ENCODE peak calls at places on chromosome 7, in eight cellular contexts. A, D, Z, R, V, O, G and P are unnamed samples.

GRCh38 chr7:24877790-24878311 is 102.1 kb downstream of the OSBPL3 start:
- DNase-seq in A (no peak), D (no peak), Z (no peak), R (no peak), V (peak), O (no peak), G (no peak), P (peak)

GRCh38 chr7:37916673-37917660 is at the start of gene SFRP4:
- DNase-seq in A (peak), D (no peak), Z (no peak), R (peak), V (peak), O (peak), G (peak), P (peak)

GRCh38 chr7:134174797-134175261 is 47.7 kb downstream of the LRGUK start:
- DNase-seq in A (peak), D (no peak), Z (no peak), R (no peak), V (peak), O (peak), G (peak), P (peak)

GRCh38 chr7:45000096-45001032 is at the start of gene CCM2:
- DNase-seq in A (peak), D (peak), Z (no peak), R (peak), V (peak), O (peak), G (peak), P (peak)

GRCh38 chr7:113907617-113908016 is 11.2 kb downstream of the PPP1R3A start:
- DNase-seq in A (no peak), D (no peak), Z (no peak), R (no peak), V (no peak), O (no peak), G (no peak), P (no peak)

GRCh38 chr7:28551311-28551710 is 139.0 kb downstream of the CREB5 start:
- DNase-seq in A (no peak), D (no peak), Z (no peak), R (no peak), V (no peak), O (no peak), G (no peak), P (peak)

GRCh38 chr7:47591089-47591654 is 9.3 kb upstream of the TNS3 start:
- DNase-seq in A (no peak), D (no peak), Z (no peak), R (no peak), V (no peak), O (no peak), G (no peak), P (no peak)

GRCh38 chr7:23443974-23444373 is 26.3 kb downstream of the IGF2BP3 start:
- DNase-seq in A (no peak), D (no peak), Z (no peak), R (no peak), V (no peak), O (no peak), G (no peak), P (no peak)

GRCh38 chr7:50826371-50827172 is 43.9 kb upstream of the GRB10 start:
- DNase-seq in A (peak), D (no peak), Z (no peak), R (no peak), V (peak), O (peak), G (peak), P (peak)

GRCh38 chr7:140232959-140233649 is 56.3 kb upstream of the KDM7A start:
- DNase-seq in A (no peak), D (no peak), Z (no peak), R (peak), V (no peak), O (no peak), G (no peak), P (no peak)

GRCh38 chr7:146115665-146116451 is 743 bp upstream of the CNTNAP2 start:
- DNase-seq in A (peak), D (peak), Z (no peak), R (peak), V (peak), O (peak), G (no peak), P (peak)

GRCh38 chr7:99210265-99210970 is 2.5 kb upstream of the KPNA7 start:
- DNase-seq in A (peak), D (no peak), Z (no peak), R (no peak), V (peak), O (peak), G (peak), P (peak)

GRCh38 chr7:132205515-132205914 is 370.8 kb downstream of the PLXNA4 start:
- DNase-seq in A (no peak), D (no peak), Z (no peak), R (no peak), V (no peak), O (no peak), G (peak), P (no peak)

GRCh38 chr7:116265881-116266280 is 55.5 kb downstream of the TES start:
- DNase-seq in A (no peak), D (no peak), Z (no peak), R (no peak), V (no peak), O (no peak), G (no peak), P (peak)

GRCh38 chr7:48089415-48089975 is 430 bp downstream of the UPP1 start:
- DNase-seq in A (peak), D (peak), Z (peak), R (peak), V (no peak), O (no peak), G (peak), P (no peak)

GRCh38 chr7:12485845-12486244 is 82.2 kb upstream of the VWDE start:
- DNase-seq in A (no peak), D (no peak), Z (no peak), R (no peak), V (no peak), O (no peak), G (no peak), P (no peak)

GRCh38 chr7:50349963-50350944 is 45.7 kb downstream of the IKZF1 start:
- DNase-seq in A (no peak), D (peak), Z (no peak), R (no peak), V (no peak), O (no peak), G (no peak), P (no peak)

GRCh38 chr7:28205505-28205904 is 24.9 kb upstream of the JAZF1 start:
- DNase-seq in A (no peak), D (no peak), Z (no peak), R (no peak), V (no peak), O (no peak), G (no peak), P (no peak)

GRCh38 chr7:157493017-157493416 is 156.2 kb downstream of the DNAJB6 start:
- DNase-seq in A (no peak), D (no peak), Z (no peak), R (no peak), V (no peak), O (no peak), G (no peak), P (no peak)

GRCh38 chr7:1170741-1171501 is 10.9 kb upstream of the ZFAND2A start:
- DNase-seq in A (no peak), D (no peak), Z (no peak), R (no peak), V (no peak), O (no peak), G (no peak), P (no peak)

GRCh38 chr7:135673360-135673706 is 11.0 kb downstream of the STMP1 start:
- DNase-seq in A (no peak), D (no peak), Z (no peak), R (no peak), V (peak), O (peak), G (no peak), P (peak)

GRCh38 chr7:45389073-45389872 is 184.9 kb upstream of the ADCY1 start:
- DNase-seq in A (no peak), D (no peak), Z (no peak), R (no peak), V (peak), O (no peak), G (no peak), P (no peak)

GRCh38 chr7:1055084-1055450 is 10.7 kb downstream of the GPR146 start:
- DNase-seq in A (peak), D (peak), Z (no peak), R (peak), V (peak), O (peak), G (no peak), P (peak)

GRCh38 chr7:93178213-93178612 is 30.0 kb upstream of the SAMD9L start:
- DNase-seq in A (no peak), D (peak), Z (no peak), R (no peak), V (peak), O (peak), G (no peak), P (peak)

GRCh38 chr7:116499168-116500070 is at the start of gene CAV2:
- DNase-seq in A (peak), D (no peak), Z (peak), R (peak), V (peak), O (peak), G (peak), P (peak)

GRCh38 chr7:155585956-155586355 is 39.6 kb upstream of the CNPY1 start:
- DNase-seq in A (no peak), D (no peak), Z (no peak), R (no peak), V (no peak), O (no peak), G (no peak), P (no peak)

GRCh38 chr7:24301703-24302102 is 17.7 kb downstream of the NPY start:
- DNase-seq in A (no peak), D (no peak), Z (no peak), R (no peak), V (no peak), O (no peak), G (no peak), P (no peak)

GRCh38 chr7:2104107-2104710 is 128.5 kb downstream of the MAD1L1 start:
- DNase-seq in A (peak), D (peak), Z (peak), R (peak), V (peak), O (peak), G (no peak), P (peak)

GRCh38 chr7:117272360-117272759 is 50.5 kb downstream of the WNT2 start:
- DNase-seq in A (no peak), D (no peak), Z (no peak), R (no peak), V (no peak), O (no peak), G (no peak), P (no peak)

GRCh38 chr7:30618961-30619360 is 24.3 kb downstream of the GARS1 start:
- DNase-seq in A (no peak), D (no peak), Z (no peak), R (no peak), V (no peak), O (no peak), G (no peak), P (no peak)

GRCh38 chr7:155951554-155952158 is 139.4 kb upstream of the SHH start:
- DNase-seq in A (peak), D (no peak), Z (no peak), R (no peak), V (peak), O (peak), G (peak), P (peak)

GRCh38 chr7:87370660-87371180 is 25.3 kb downstream of the CROT start:
- DNase-seq in A (no peak), D (no peak), Z (no peak), R (no peak), V (peak), O (peak), G (no peak), P (peak)

GRCh38 chr7:149620961-149621360 is 123.4 kb upstream of the ZNF746 start:
- DNase-seq in A (no peak), D (no peak), Z (no peak), R (no peak), V (no peak), O (no peak), G (no peak), P (no peak)

GRCh38 chr7:128879939-128880746 is 17.5 kb downstream of the ATP6V1F start:
- DNase-seq in A (peak), D (no peak), Z (no peak), R (peak), V (peak), O (peak), G (no peak), P (peak)

DNA sequence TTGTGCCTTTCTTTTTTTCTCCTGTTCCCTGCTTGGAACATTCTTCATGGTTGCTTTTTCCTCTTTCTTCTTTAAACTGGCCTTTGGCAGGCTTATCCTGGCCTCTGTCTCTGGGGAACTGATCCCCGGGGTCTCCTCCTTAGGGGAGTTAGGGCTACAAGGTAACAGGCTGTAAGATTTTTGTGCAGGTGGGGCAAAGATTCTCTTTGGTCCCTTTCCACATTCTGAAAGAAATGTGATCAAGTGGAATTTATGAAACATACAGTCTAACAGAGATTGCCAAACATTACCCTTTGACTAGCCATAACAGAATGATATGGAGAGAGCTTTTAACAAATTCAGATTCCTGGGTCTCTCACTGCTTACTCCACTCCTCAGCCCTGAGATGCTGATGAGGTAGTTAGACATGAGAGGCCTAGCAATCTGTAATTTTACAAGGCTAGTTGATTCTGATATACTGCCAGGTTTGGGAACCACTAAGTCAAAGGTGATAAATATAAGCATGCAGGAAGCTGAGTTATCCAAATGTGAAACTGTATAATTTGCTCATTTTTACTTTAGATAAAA is 8.8 kb downstream of the ZCWPW1 start:
- DNase-seq in A (no peak), D (no peak), Z (no peak), R (no peak), V (peak), O (no peak), G (no peak), P (no peak)
- H3K4me3 ChIP-seq in A (no peak), D (no peak), Z (no peak), R (no peak), V (no peak), O (no peak), G (no peak), P (no peak)

GRCh38 chr7:114921636-114922150 is at the start of gene MDFIC:
- DNase-seq in A (peak), D (no peak), Z (no peak), R (peak), V (peak), O (no peak), G (no peak), P (peak)

GRCh38 chr7:114922151-114922651 is 307 bp downstream of the MDFIC start:
- DNase-seq in A (peak), D (peak), Z (no peak), R (peak), V (peak), O (peak), G (no peak), P (peak)

GRCh38 chr7:114919587-114919986 is 2.3 kb upstream of the MDFIC start:
- DNase-seq in A (no peak), D (no peak), Z (no peak), R (no peak), V (no peak), O (no peak), G (no peak), P (no peak)

GRCh38 chr7:114916261-114916892 is 5.5 kb upstream of the MDFIC start:
- DNase-seq in A (no peak), D (no peak), Z (no peak), R (no peak), V (no peak), O (no peak), G (no peak), P (no peak)

GRCh38 chr7:114917211-114917839 is 4.6 kb upstream of the MDFIC start:
- DNase-seq in A (no peak), D (no peak), Z (no peak), R (no peak), V (no peak), O (no peak), G (no peak), P (no peak)
- H3K4me3 ChIP-seq in A (no peak), D (no peak), Z (no peak), R (no peak), V (no peak), O (no peak), G (no peak), P (no peak)

DNA sequence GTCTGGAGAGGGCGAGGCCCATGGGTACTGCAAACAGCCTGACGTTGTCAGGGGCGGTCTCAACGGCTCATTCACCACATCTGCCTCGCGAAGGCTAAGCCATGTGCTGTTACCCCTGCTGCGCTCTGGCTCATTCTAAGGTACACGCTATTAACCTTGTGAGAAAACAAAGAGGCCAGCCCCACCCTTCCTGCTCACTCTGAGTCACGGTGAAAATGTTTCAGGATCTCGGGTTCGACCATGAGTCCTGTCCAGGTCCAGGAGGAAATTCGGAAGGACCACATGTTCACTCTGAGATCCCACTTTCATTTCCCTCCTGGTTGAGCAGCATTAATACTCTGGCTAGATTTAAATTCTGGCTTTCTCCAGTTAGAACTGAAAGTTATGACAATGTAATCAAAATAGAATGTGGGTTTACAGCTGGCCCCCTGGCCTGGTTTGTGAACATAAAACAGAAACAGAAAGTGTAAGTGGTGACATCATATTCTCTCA is 55.2 kb downstream of the EGFR start:
- DNase-seq in A (peak), D (no peak), Z (no peak), R (no peak), V (peak), O (peak), G (peak), P (peak)
- H3K4me3 ChIP-seq in A (no peak), D (no peak), Z (peak), R (no peak), V (peak), O (peak), G (peak), P (peak)

DNA sequence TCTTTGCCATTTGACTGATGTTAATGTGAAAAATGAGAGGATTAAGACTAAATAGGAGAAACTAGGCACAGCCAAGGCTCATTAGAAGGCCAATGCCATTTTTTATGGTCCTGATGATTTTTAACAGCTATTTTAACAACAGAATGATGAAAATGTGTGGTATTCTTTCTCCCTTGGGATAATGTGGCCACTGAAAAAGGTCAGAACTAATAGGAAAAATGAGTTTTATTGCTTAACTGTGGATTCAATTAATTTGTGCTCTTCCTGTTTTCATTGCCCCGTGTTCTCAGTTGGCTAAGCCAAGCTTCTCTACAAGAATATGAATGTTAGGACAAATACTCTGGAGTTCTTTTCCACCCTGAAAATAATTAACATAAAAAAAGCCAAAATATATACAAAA is 56.6 kb downstream of the BMPER start:
- DNase-seq in A (no peak), D (no peak), Z (no peak), R (no peak), V (no peak), O (no peak), G (no peak), P (peak)
- H3K4me3 ChIP-seq in A (no peak), D (no peak), Z (no peak), R (no peak), V (no peak), O (no peak), G (no peak), P (no peak)

GRCh38 chr7:4845740-4846142 is 16.1 kb downstream of the PAPOLB start:
- DNase-seq in A (peak), D (no peak), Z (no peak), R (peak), V (peak), O (peak), G (no peak), P (peak)
- H3K4me3 ChIP-seq in A (no peak), D (no peak), Z (no peak), R (no peak), V (peak), O (peak), G (no peak), P (peak)

GRCh38 chr7:74655324-74655723 is 2.2 kb upstream of the GTF2I start:
- DNase-seq in A (no peak), D (no peak), Z (no peak), R (no peak), V (peak), O (no peak), G (peak), P (no peak)
- H3K4me3 ChIP-seq in A (no peak), D (no peak), Z (no peak), R (no peak), V (no peak), O (no peak), G (no peak), P (no peak)

GRCh38 chr7:106281127-106281526 is 3.7 kb downstream of the NAMPT start:
- DNase-seq in A (no peak), D (no peak), Z (no peak), R (no peak), V (no peak), O (no peak), G (no peak), P (no peak)
- H3K4me3 ChIP-seq in A (no peak), D (no peak), Z (peak), R (no peak), V (no peak), O (peak), G (peak), P (no peak)

GRCh38 chr7:27111753-27112277 is 9.3 kb upstream of the HOXA2 start:
- DNase-seq in A (no peak), D (no peak), Z (no peak), R (no peak), V (no peak), O (no peak), G (peak), P (no peak)
- H3K4me3 ChIP-seq in A (no peak), D (no peak), Z (peak), R (no peak), V (no peak), O (no peak), G (peak), P (peak)

GRCh38 chr7:106774768-106775551 is 90.1 kb upstream of the PIK3CG start:
- DNase-seq in A (no peak), D (no peak), Z (no peak), R (no peak), V (peak), O (peak), G (no peak), P (no peak)
- H3K4me3 ChIP-seq in A (no peak), D (no peak), Z (peak), R (no peak), V (no peak), O (peak), G (peak), P (peak)